ENCODE peak calls at places on chromosomes 12 and 14, in five cellular contexts. One of them, this sample, is unnamed.

GRCh38 chr14:21915814-21916213 is 242.2 kb upstream of the OR4E1 start:
- DNase-seq in adrenal gland: no peak
- DNase-seq in stomach: peak
- DNase-seq in uterus: no peak
- DNase-seq in fibroblast of lung: peak
- DNase-seq in this sample: peak

GRCh38 chr12:6819069-6820030 is 2.3 kb upstream of the GPR162 start:
- DNase-seq in uterus: no peak
- DNase-seq in stomach: no peak
- DNase-seq in fibroblast of lung: no peak
- DNase-seq in adrenal gland: no peak
- DNase-seq in this sample: no peak

GRCh38 chr12:6235499-6235898 is 35.3 kb downstream of the CD9 start:
- DNase-seq in stomach: peak
- DNase-seq in adrenal gland: peak
- DNase-seq in uterus: no peak
- DNase-seq in fibroblast of lung: no peak
- DNase-seq in this sample: peak

GRCh38 chr12:27626239-27626638 is 70.0 kb upstream of the REP15 start:
- DNase-seq in fibroblast of lung: no peak
- DNase-seq in uterus: no peak
- DNase-seq in stomach: no peak
- DNase-seq in adrenal gland: no peak
- DNase-seq in this sample: no peak

GRCh38 chr12:48927261-48927660 is 2.0 kb upstream of the FKBP11 start:
- DNase-seq in adrenal gland: no peak
- DNase-seq in uterus: no peak
- DNase-seq in fibroblast of lung: peak
- DNase-seq in stomach: no peak
- DNase-seq in this sample: no peak

GRCh38 chr12:129949652-129950051 is 45.8 kb upstream of the TMEM132D start:
- DNase-seq in uterus: no peak
- DNase-seq in fibroblast of lung: no peak
- DNase-seq in adrenal gland: no peak
- DNase-seq in stomach: no peak
- DNase-seq in this sample: no peak

GRCh38 chr14:99571303-99571986 is 32.6 kb downstream of the CCDC85C start:
- DNase-seq in fibroblast of lung: no peak
- DNase-seq in stomach: peak
- DNase-seq in adrenal gland: no peak
- DNase-seq in uterus: peak
- DNase-seq in this sample: peak

GRCh38 chr12:82225871-82226270 is 132.3 kb downstream of the CCDC59 start:
- DNase-seq in uterus: no peak
- DNase-seq in stomach: no peak
- DNase-seq in adrenal gland: no peak
- DNase-seq in fibroblast of lung: no peak
- DNase-seq in this sample: no peak

GRCh38 chr14:103207038-103207403 is 83.8 kb downstream of the TNFAIP2 start:
- DNase-seq in stomach: peak
- DNase-seq in fibroblast of lung: peak
- DNase-seq in uterus: peak
- DNase-seq in adrenal gland: peak
- DNase-seq in this sample: peak

GRCh38 chr14:98244162-98244948 is 1027.6 kb downstream of the BCL11B start:
- DNase-seq in adrenal gland: no peak
- DNase-seq in uterus: no peak
- DNase-seq in stomach: no peak
- DNase-seq in fibroblast of lung: no peak
- DNase-seq in this sample: no peak

GRCh38 chr14:103547941-103548462 is 14.5 kb downstream of the BAG5 start:
- DNase-seq in fibroblast of lung: no peak
- DNase-seq in adrenal gland: no peak
- DNase-seq in uterus: no peak
- DNase-seq in stomach: no peak
- DNase-seq in this sample: no peak

GRCh38 chr12:14834502-14834901 is 8.8 kb downstream of the ART4 start:
- DNase-seq in uterus: no peak
- DNase-seq in stomach: no peak
- DNase-seq in fibroblast of lung: no peak
- DNase-seq in adrenal gland: no peak
- DNase-seq in this sample: no peak

GRCh38 chr12:71970031-71970430 is 31.4 kb downstream of the TPH2 start:
- DNase-seq in adrenal gland: no peak
- DNase-seq in stomach: no peak
- DNase-seq in uterus: no peak
- DNase-seq in fibroblast of lung: no peak
- DNase-seq in this sample: no peak

GRCh38 chr12:30796891-30797371 is 42.2 kb upstream of the CAPRIN2 start:
- DNase-seq in adrenal gland: no peak
- DNase-seq in stomach: no peak
- DNase-seq in uterus: no peak
- DNase-seq in fibroblast of lung: peak
- DNase-seq in this sample: no peak

GRCh38 chr12:14959463-14959862 is 1.9 kb downstream of the ARHGDIB start:
- DNase-seq in adrenal gland: no peak
- DNase-seq in stomach: no peak
- DNase-seq in fibroblast of lung: no peak
- DNase-seq in uterus: no peak
- DNase-seq in this sample: no peak

GRCh38 chr14:61493239-61493638 is 171.9 kb downstream of the PRKCH start:
- DNase-seq in fibroblast of lung: peak
- DNase-seq in adrenal gland: no peak
- DNase-seq in uterus: no peak
- DNase-seq in stomach: no peak
- DNase-seq in this sample: no peak

GRCh38 chr12:115838952-115839351 is 438.5 kb downstream of the MED13L start:
- DNase-seq in uterus: no peak
- DNase-seq in fibroblast of lung: no peak
- DNase-seq in stomach: no peak
- DNase-seq in adrenal gland: no peak
- DNase-seq in this sample: no peak

GRCh38 chr12:47419500-47419899 is 286.3 kb downstream of the RPAP3 start:
- DNase-seq in fibroblast of lung: no peak
- DNase-seq in adrenal gland: no peak
- DNase-seq in stomach: no peak
- DNase-seq in uterus: no peak
- DNase-seq in this sample: no peak

GRCh38 chr12:124920353-124920935 is 6.0 kb upstream of the UBC start:
- DNase-seq in fibroblast of lung: no peak
- DNase-seq in stomach: no peak
- DNase-seq in adrenal gland: no peak
- DNase-seq in uterus: no peak
- DNase-seq in this sample: no peak

GRCh38 chr14:75985618-75986438 is at the start of gene IFT43:
- DNase-seq in adrenal gland: peak
- DNase-seq in stomach: peak
- DNase-seq in fibroblast of lung: peak
- DNase-seq in uterus: peak
- DNase-seq in this sample: peak

GRCh38 chr12:5318874-5319273 is 113.0 kb upstream of the NTF3 start:
- DNase-seq in stomach: no peak
- DNase-seq in fibroblast of lung: peak
- DNase-seq in uterus: no peak
- DNase-seq in adrenal gland: peak
- DNase-seq in this sample: peak

GRCh38 chr14:96424104-96424989 is 32.4 kb downstream of the AK7 start:
- DNase-seq in fibroblast of lung: peak
- DNase-seq in stomach: peak
- DNase-seq in adrenal gland: peak
- DNase-seq in uterus: no peak
- DNase-seq in this sample: peak

GRCh38 chr12:69476276-69477017 is 6.3 kb downstream of the FRS2 start:
- DNase-seq in adrenal gland: no peak
- DNase-seq in uterus: no peak
- DNase-seq in fibroblast of lung: peak
- DNase-seq in stomach: no peak
- DNase-seq in this sample: no peak

GRCh38 chr14:58730793-58731464 is 93.2 kb downstream of the DACT1 start:
- DNase-seq in fibroblast of lung: no peak
- DNase-seq in stomach: no peak
- DNase-seq in adrenal gland: no peak
- DNase-seq in uterus: no peak
- DNase-seq in this sample: no peak

GRCh38 chr12:131844656-131845055 is 16.5 kb downstream of the MMP17 start:
- DNase-seq in stomach: no peak
- DNase-seq in fibroblast of lung: no peak
- DNase-seq in adrenal gland: no peak
- DNase-seq in uterus: no peak
- DNase-seq in this sample: no peak

GRCh38 chr12:19196959-19197630 is 67.6 kb downstream of the PLEKHA5 start:
- DNase-seq in adrenal gland: no peak
- DNase-seq in uterus: no peak
- DNase-seq in stomach: no peak
- DNase-seq in fibroblast of lung: peak
- DNase-seq in this sample: no peak

GRCh38 chr14:54300881-54301280 is 95.9 kb upstream of the CDKN3 start:
- DNase-seq in adrenal gland: no peak
- DNase-seq in fibroblast of lung: no peak
- DNase-seq in stomach: peak
- DNase-seq in uterus: no peak
- DNase-seq in this sample: no peak
- H3K27ac ChIP-seq in adrenal gland: no peak
- H3K27ac ChIP-seq in fibroblast of lung: no peak
- H3K27ac ChIP-seq in stomach: peak
- H3K27ac ChIP-seq in uterus: no peak
- H3K27ac ChIP-seq in this sample: no peak

GRCh38 chr12:75894965-75895754 is 136.4 kb downstream of the PHLDA1 start:
- DNase-seq in stomach: no peak
- DNase-seq in uterus: no peak
- DNase-seq in fibroblast of lung: no peak
- DNase-seq in adrenal gland: no peak
- DNase-seq in this sample: no peak

GRCh38 chr12:75892779-75893408 is 138.7 kb downstream of the PHLDA1 start:
- DNase-seq in fibroblast of lung: peak
- DNase-seq in adrenal gland: no peak
- DNase-seq in uterus: no peak
- DNase-seq in stomach: no peak
- DNase-seq in this sample: no peak

GRCh38 chr12:75890660-75891059 is 140.9 kb downstream of the PHLDA1 start:
- DNase-seq in fibroblast of lung: no peak
- DNase-seq in uterus: no peak
- DNase-seq in stomach: no peak
- DNase-seq in adrenal gland: no peak
- DNase-seq in this sample: no peak

GRCh38 chr12:75891072-75891471 is 140.5 kb downstream of the PHLDA1 start:
- DNase-seq in uterus: no peak
- DNase-seq in stomach: no peak
- DNase-seq in fibroblast of lung: no peak
- DNase-seq in adrenal gland: no peak
- DNase-seq in this sample: no peak

DNA sequence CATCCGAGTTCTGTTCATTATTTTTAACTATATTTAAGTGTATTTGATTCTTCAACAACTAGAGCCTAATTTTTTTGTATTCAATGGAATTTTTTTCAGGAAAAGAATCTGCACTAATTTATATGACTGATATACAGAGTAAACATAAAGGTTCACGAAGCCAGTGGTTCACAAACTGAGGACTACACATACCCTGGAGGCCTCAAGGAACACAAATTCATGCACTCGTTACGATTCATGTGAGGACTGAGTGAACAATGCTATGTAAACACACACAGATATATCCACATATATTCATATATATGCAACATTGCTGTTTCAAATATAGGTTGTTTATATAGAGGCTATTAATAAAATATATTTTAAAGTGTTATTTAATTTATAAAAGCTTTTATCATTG is 137.8 kb downstream of the PHLDA1 start:
- DNase-seq in adrenal gland: no peak
- DNase-seq in stomach: no peak
- DNase-seq in fibroblast of lung: no peak
- DNase-seq in uterus: no peak
- DNase-seq in this sample: no peak
- H3K27ac ChIP-seq in adrenal gland: no peak
- H3K27ac ChIP-seq in stomach: no peak
- H3K27ac ChIP-seq in fibroblast of lung: no peak
- H3K27ac ChIP-seq in uterus: no peak
- H3K27ac ChIP-seq in this sample: no peak

DNA sequence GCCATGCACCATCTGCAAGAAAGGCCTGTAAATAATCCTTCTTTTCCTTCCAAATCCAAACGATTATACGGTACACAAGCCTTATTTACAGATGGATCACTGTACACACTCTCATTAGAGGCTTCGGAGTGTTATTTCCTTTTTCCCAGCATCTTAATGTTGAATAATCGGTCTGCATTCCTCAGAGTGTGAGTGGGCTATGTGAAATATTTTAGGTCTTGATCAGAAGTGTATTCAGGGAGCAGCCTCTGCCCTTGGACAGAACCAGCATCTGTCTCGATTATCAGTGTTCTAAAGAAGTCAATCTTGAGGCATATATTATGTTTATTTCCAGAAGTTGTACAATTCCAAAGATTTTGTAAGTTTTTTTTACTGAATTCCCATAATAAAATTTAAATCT is 340.6 kb downstream of the SEC23A start:
- DNase-seq in stomach: no peak
- DNase-seq in fibroblast of lung: no peak
- DNase-seq in uterus: no peak
- DNase-seq in adrenal gland: no peak
- DNase-seq in this sample: no peak
- H3K27ac ChIP-seq in stomach: no peak
- H3K27ac ChIP-seq in fibroblast of lung: no peak
- H3K27ac ChIP-seq in uterus: no peak
- H3K27ac ChIP-seq in adrenal gland: no peak
- H3K27ac ChIP-seq in this sample: peak

GRCh38 chr14:63492391-63492790 is 50.8 kb downstream of the PPP2R5E start:
- DNase-seq in adrenal gland: no peak
- DNase-seq in uterus: no peak
- DNase-seq in stomach: no peak
- DNase-seq in fibroblast of lung: peak
- DNase-seq in this sample: no peak
- H3K27ac ChIP-seq in adrenal gland: no peak
- H3K27ac ChIP-seq in uterus: no peak
- H3K27ac ChIP-seq in stomach: no peak
- H3K27ac ChIP-seq in fibroblast of lung: peak
- H3K27ac ChIP-seq in this sample: peak

GRCh38 chr12:64893961-64894360 is 69.5 kb downstream of the TBC1D30 start:
- DNase-seq in stomach: no peak
- DNase-seq in uterus: no peak
- DNase-seq in fibroblast of lung: peak
- DNase-seq in adrenal gland: no peak
- DNase-seq in this sample: no peak
- H3K27ac ChIP-seq in stomach: no peak
- H3K27ac ChIP-seq in uterus: no peak
- H3K27ac ChIP-seq in fibroblast of lung: no peak
- H3K27ac ChIP-seq in adrenal gland: no peak
- H3K27ac ChIP-seq in this sample: no peak

This sample was measured in colonic mucosa.